ENCODE peak calls at places on chromosomes 7 and 10, in nine cellular contexts. U, R, M, Q, P, E, X, G and Y are unnamed samples.

GRCh38 chr7:29609162-29610030 is 45.8 kb downstream of the PRR15 start:
- DNase-seq in U (peak), R (no peak), M (no peak), Q (peak), P (peak), E (no peak), X (no peak), G (no peak), Y (peak)

GRCh38 chr7:87312215-87312865 is 33.1 kb upstream of the CROT start:
- DNase-seq in U (peak), R (peak), M (peak), Q (peak), P (peak), E (peak), X (no peak), G (peak), Y (peak)

GRCh38 chr7:66731986-66732385 is 8.5 kb upstream of the RABGEF1 start:
- DNase-seq in U (no peak), R (no peak), M (no peak), Q (no peak), P (no peak), E (no peak), X (no peak), G (no peak), Y (no peak)

GRCh38 chr10:101297901-101298451 is 56.0 kb upstream of the BTRC start:
- DNase-seq in U (peak), R (peak), M (peak), Q (peak), P (peak), E (peak), X (no peak), G (peak), Y (peak)

GRCh38 chr10:97428572-97428981 is 2.6 kb downstream of the PGAM1 start:
- DNase-seq in U (no peak), R (no peak), M (no peak), Q (peak), P (peak), E (no peak), X (no peak), G (no peak), Y (no peak)

GRCh38 chr10:14583252-14583651 is 191.4 kb downstream of the FAM107B start:
- DNase-seq in U (no peak), R (no peak), M (peak), Q (no peak), P (no peak), E (peak), X (no peak), G (no peak), Y (no peak)

GRCh38 chr7:139679731-139680594 is 97.8 kb downstream of the HIPK2 start:
- DNase-seq in U (peak), R (no peak), M (no peak), Q (peak), P (peak), E (no peak), X (no peak), G (no peak), Y (no peak)

GRCh38 chr7:121164247-121164646 is 164.6 kb upstream of the WNT16 start:
- DNase-seq in U (no peak), R (no peak), M (no peak), Q (no peak), P (no peak), E (no peak), X (no peak), G (no peak), Y (no peak)

GRCh38 chr10:38032881-38033280 is 22.4 kb downstream of the ZNF33A start:
- DNase-seq in U (no peak), R (no peak), M (no peak), Q (peak), P (no peak), E (no peak), X (no peak), G (no peak), Y (no peak)

GRCh38 chr10:127996586-127996985 is 89.7 kb downstream of the PTPRE start:
- DNase-seq in U (no peak), R (no peak), M (no peak), Q (peak), P (no peak), E (no peak), X (no peak), G (no peak), Y (no peak)

GRCh38 chr7:91046322-91047088 is 217.7 kb upstream of the FZD1 start:
- DNase-seq in U (no peak), R (no peak), M (no peak), Q (peak), P (peak), E (no peak), X (no peak), G (no peak), Y (no peak)

GRCh38 chr10:24866615-24867583 is 85.5 kb downstream of the PRTFDC1 start:
- DNase-seq in U (no peak), R (no peak), M (no peak), Q (peak), P (peak), E (no peak), X (peak), G (no peak), Y (peak)

GRCh38 chr10:110843796-110844616 is 27.7 kb upstream of the PDCD4 start:
- DNase-seq in U (no peak), R (no peak), M (no peak), Q (no peak), P (no peak), E (no peak), X (no peak), G (no peak), Y (no peak)

GRCh38 chr10:88027570-88027969 is 164.1 kb downstream of the PTEN start:
- DNase-seq in U (no peak), R (no peak), M (no peak), Q (no peak), P (no peak), E (no peak), X (no peak), G (peak), Y (no peak)

GRCh38 chr10:123581656-123582055 is 84.5 kb upstream of the GPR26 start:
- DNase-seq in U (no peak), R (no peak), M (no peak), Q (no peak), P (no peak), E (no peak), X (no peak), G (no peak), Y (no peak)

GRCh38 chr10:36692759-36693158 is 432.6 kb upstream of the ANKRD30A start:
- DNase-seq in U (no peak), R (no peak), M (no peak), Q (no peak), P (no peak), E (no peak), X (no peak), G (no peak), Y (no peak)

GRCh38 chr10:102918817-102919236 is 733 bp downstream of the CNNM2 start:
- DNase-seq in U (no peak), R (no peak), M (peak), Q (no peak), P (peak), E (peak), X (no peak), G (no peak), Y (no peak)

GRCh38 chr10:118979661-118980060 is 49.9 kb upstream of the NANOS1 start:
- DNase-seq in U (no peak), R (no peak), M (no peak), Q (no peak), P (no peak), E (no peak), X (no peak), G (no peak), Y (no peak)

GRCh38 chr7:43568529-43568928 is 14.4 kb upstream of the STK17A start:
- DNase-seq in U (no peak), R (no peak), M (no peak), Q (peak), P (peak), E (no peak), X (no peak), G (no peak), Y (no peak)

GRCh38 chr10:97701438-97702064 is 12.0 kb upstream of the MARVELD1 start:
- DNase-seq in U (peak), R (peak), M (no peak), Q (peak), P (peak), E (peak), X (no peak), G (no peak), Y (peak)

GRCh38 chr7:90828601-90829000 is 232.5 kb downstream of the CDK14 start:
- DNase-seq in U (no peak), R (no peak), M (no peak), Q (peak), P (peak), E (no peak), X (no peak), G (no peak), Y (no peak)

GRCh38 chr10:83991986-83992753 is 147.1 kb upstream of the GHITM start:
- DNase-seq in U (peak), R (no peak), M (no peak), Q (no peak), P (peak), E (peak), X (no peak), G (no peak), Y (no peak)

GRCh38 chr10:124646483-124647352 is 97.5 kb downstream of the FAM53B start:
- DNase-seq in U (no peak), R (no peak), M (no peak), Q (peak), P (peak), E (no peak), X (peak), G (no peak), Y (peak)

GRCh38 chr10:50919010-50919409 is 33.6 kb upstream of the A1CF start:
- DNase-seq in U (no peak), R (no peak), M (no peak), Q (peak), P (peak), E (no peak), X (no peak), G (no peak), Y (no peak)

GRCh38 chr10:14889318-14889717 is 10.7 kb downstream of the SUV39H2 start:
- DNase-seq in U (no peak), R (no peak), M (no peak), Q (peak), P (peak), E (no peak), X (no peak), G (no peak), Y (peak)

GRCh38 chr10:112724404-112724991 is 225.5 kb upstream of the TCF7L2 start:
- DNase-seq in U (no peak), R (no peak), M (no peak), Q (no peak), P (no peak), E (no peak), X (no peak), G (no peak), Y (peak)

GRCh38 chr10:1476106-1476803 is 261.1 kb downstream of the ADARB2 start:
- DNase-seq in U (no peak), R (no peak), M (no peak), Q (no peak), P (no peak), E (no peak), X (no peak), G (no peak), Y (no peak)

GRCh38 chr7:41705109-41705871 is 2.4 kb upstream of the INHBA start:
- DNase-seq in U (peak), R (no peak), M (peak), Q (peak), P (peak), E (peak), X (peak), G (peak), Y (peak)

GRCh38 chr10:51074238-51075028 is at the start of gene PRKG1:
- DNase-seq in U (peak), R (peak), M (no peak), Q (peak), P (peak), E (peak), X (no peak), G (peak), Y (peak)

GRCh38 chr10:118615888-118616287 is 20.4 kb upstream of the PRLHR start:
- DNase-seq in U (no peak), R (no peak), M (no peak), Q (peak), P (peak), E (no peak), X (no peak), G (no peak), Y (peak)

GRCh38 chr10:48556065-48556464 is 48.8 kb downstream of the ARHGAP22 start:
- DNase-seq in U (no peak), R (no peak), M (no peak), Q (no peak), P (no peak), E (no peak), X (no peak), G (no peak), Y (no peak)

GRCh38 chr10:110354322-110354766 is 49.6 kb upstream of the SMNDC1 start:
- DNase-seq in U (peak), R (peak), M (peak), Q (peak), P (peak), E (peak), X (peak), G (peak), Y (peak)